ENCODE peak calls at places on chromosomes 2 and 18, in four cellular contexts. One of them, this sample, is unnamed.

GRCh38 chr2:69163109-69163508 is 150.1 kb downstream of the ANTXR1 start:
- DNase-seq in left cardiac atrium: no peak
- DNase-seq in AG20443: peak
- DNase-seq in endodermal cell: no peak
- DNase-seq in this sample: peak

GRCh38 chr2:43086451-43087221 is 139.8 kb downstream of the ZFP36L2 start:
- DNase-seq in left cardiac atrium: peak
- DNase-seq in AG20443: peak
- DNase-seq in endodermal cell: peak
- DNase-seq in this sample: peak

GRCh38 chr2:74860521-74860920 is 26.6 kb downstream of the HK2 start:
- DNase-seq in left cardiac atrium: no peak
- DNase-seq in AG20443: no peak
- DNase-seq in endodermal cell: no peak
- DNase-seq in this sample: no peak

GRCh38 chr2:854460-854859 is 96.2 kb upstream of the SNTG2 start:
- DNase-seq in left cardiac atrium: peak
- DNase-seq in AG20443: peak
- DNase-seq in endodermal cell: peak
- DNase-seq in this sample: no peak

GRCh38 chr18:79965119-79965902 is 868 bp downstream of the HSBP1L1 start:
- DNase-seq in left cardiac atrium: no peak
- DNase-seq in AG20443: peak
- DNase-seq in endodermal cell: peak
- DNase-seq in this sample: peak

GRCh38 chr2:38601463-38602135 is 1.1 kb downstream of the HNRNPLL start:
- DNase-seq in left cardiac atrium: no peak
- DNase-seq in AG20443: no peak
- DNase-seq in endodermal cell: no peak
- DNase-seq in this sample: no peak

GRCh38 chr2:138922973-138923563 is 142.9 kb upstream of the NXPH2 start:
- DNase-seq in left cardiac atrium: no peak
- DNase-seq in AG20443: no peak
- DNase-seq in endodermal cell: no peak
- DNase-seq in this sample: no peak

GRCh38 chr2:210443527-210443926 is 33.0 kb downstream of the LANCL1 start:
- DNase-seq in left cardiac atrium: no peak
- DNase-seq in AG20443: no peak
- DNase-seq in endodermal cell: no peak
- DNase-seq in this sample: no peak

GRCh38 chr2:239731998-239732665 is 293.0 kb downstream of the NDUFA10 start:
- DNase-seq in left cardiac atrium: no peak
- DNase-seq in AG20443: no peak
- DNase-seq in endodermal cell: no peak
- DNase-seq in this sample: peak

GRCh38 chr2:212904646-212905045 is 246.8 kb downstream of the IKZF2 start:
- DNase-seq in left cardiac atrium: no peak
- DNase-seq in AG20443: no peak
- DNase-seq in endodermal cell: no peak
- DNase-seq in this sample: no peak

GRCh38 chr18:48777026-48777736 is 173.6 kb downstream of the SMAD7 start:
- DNase-seq in left cardiac atrium: peak
- DNase-seq in AG20443: peak
- DNase-seq in endodermal cell: peak
- DNase-seq in this sample: peak

GRCh38 chr18:11115268-11115667 is 34.1 kb downstream of the PIEZO2 start:
- DNase-seq in left cardiac atrium: no peak
- DNase-seq in AG20443: no peak
- DNase-seq in endodermal cell: no peak
- DNase-seq in this sample: no peak

GRCh38 chr2:105194022-105194681 is 47.4 kb upstream of the GPR45 start:
- DNase-seq in left cardiac atrium: no peak
- DNase-seq in AG20443: no peak
- DNase-seq in endodermal cell: peak
- DNase-seq in this sample: no peak

GRCh38 chr18:55372205-55372604 is 215.8 kb downstream of the TCF4 start:
- DNase-seq in left cardiac atrium: no peak
- DNase-seq in AG20443: no peak
- DNase-seq in endodermal cell: no peak
- DNase-seq in this sample: no peak

GRCh38 chr2:118417417-118418125 is 329.3 kb downstream of the INSIG2 start:
- DNase-seq in left cardiac atrium: no peak
- DNase-seq in AG20443: peak
- DNase-seq in endodermal cell: no peak
- DNase-seq in this sample: peak

GRCh38 chr2:29309090-29310054 is 194.2 kb downstream of the CLIP4 start:
- DNase-seq in left cardiac atrium: peak
- DNase-seq in AG20443: peak
- DNase-seq in endodermal cell: peak
- DNase-seq in this sample: peak

GRCh38 chr2:237540823-237541222 is 25.6 kb upstream of the PRLH start:
- DNase-seq in left cardiac atrium: peak
- DNase-seq in AG20443: peak
- DNase-seq in endodermal cell: no peak
- DNase-seq in this sample: peak

GRCh38 chr2:20584637-20585321 is 66.1 kb downstream of the HS1BP3 start:
- DNase-seq in left cardiac atrium: peak
- DNase-seq in AG20443: peak
- DNase-seq in endodermal cell: peak
- DNase-seq in this sample: peak

GRCh38 chr2:216664593-216665034 is 30.7 kb downstream of the IGFBP5 start:
- DNase-seq in left cardiac atrium: no peak
- DNase-seq in AG20443: no peak
- DNase-seq in endodermal cell: peak
- DNase-seq in this sample: peak

GRCh38 chr2:166321076-166321475 is 54.7 kb downstream of the SCN9A start:
- DNase-seq in left cardiac atrium: no peak
- DNase-seq in AG20443: no peak
- DNase-seq in endodermal cell: no peak
- DNase-seq in this sample: no peak

GRCh38 chr2:129934044-129934822 is 45.2 kb upstream of the RAB6C start:
- DNase-seq in left cardiac atrium: no peak
- DNase-seq in AG20443: peak
- DNase-seq in endodermal cell: peak
- DNase-seq in this sample: peak

GRCh38 chr2:158783923-158784322 is 11.2 kb upstream of the DAPL1 start:
- DNase-seq in left cardiac atrium: no peak
- DNase-seq in AG20443: no peak
- DNase-seq in endodermal cell: no peak
- DNase-seq in this sample: no peak

GRCh38 chr2:30694286-30695055 is 112.8 kb downstream of the CAPN13 start:
- DNase-seq in left cardiac atrium: no peak
- DNase-seq in AG20443: peak
- DNase-seq in endodermal cell: no peak
- DNase-seq in this sample: no peak

GRCh38 chr2:241867776-241868420 is 1.6 kb upstream of the RTP5 start:
- DNase-seq in left cardiac atrium: no peak
- DNase-seq in AG20443: no peak
- DNase-seq in endodermal cell: no peak
- DNase-seq in this sample: no peak

This sample was measured in osteoblast.